ENCODE peak calls at places on chromosomes 5 and 9, in four cellular contexts. R, E, L and B are unnamed samples.

GRCh38 chr5:170081616-170082015 is 24.1 kb upstream of the FOXI1 start:
- DNase-seq in L (no peak), R (no peak), E (no peak), B (no peak)

GRCh38 chr9:27377811-27378345 is 80.9 kb upstream of the EQTN start:
- DNase-seq in L (peak), R (no peak), E (no peak), B (no peak)

GRCh38 chr5:125634242-125634835 is 788.9 kb upstream of the GRAMD2B start:
- DNase-seq in E (no peak), R (no peak), L (no peak), B (no peak)

GRCh38 chr9:6955251-6955921 is 197.6 kb downstream of the KDM4C start:
- DNase-seq in E (no peak), L (no peak), R (peak), B (no peak)

GRCh38 chr5:160064979-160065619 is 54.2 kb downstream of the PWWP2A start:
- DNase-seq in R (no peak), L (no peak), E (no peak), B (no peak)

GRCh38 chr9:121285835-121286687 is 18.1 kb downstream of the GSN start:
- DNase-seq in L (no peak), E (peak), R (no peak), B (no peak)

GRCh38 chr9:125631391-125632085 is 75.5 kb downstream of the MAPKAP1 start:
- DNase-seq in L (no peak), E (peak), R (peak), B (peak)

GRCh38 chr5:150846651-150847333 is 471 bp downstream of the IRGM start:
- DNase-seq in R (peak), E (peak), L (peak), B (peak)

GRCh38 chr9:83986765-83987401 is 6.3 kb downstream of the RMI1 start:
- DNase-seq in L (no peak), E (no peak), R (peak), B (no peak)

GRCh38 chr5:36708996-36709395 is 102.6 kb downstream of the SLC1A3 start:
- DNase-seq in R (no peak), L (no peak), E (no peak), B (no peak)

GRCh38 chr5:97838214-97838613 is 655.2 kb upstream of the RIOK2 start:
- DNase-seq in E (no peak), L (peak), R (no peak), B (no peak)

GRCh38 chr5:139369181-139369580 is 13.9 kb downstream of the SLC23A1 start:
- DNase-seq in R (no peak), L (no peak), E (no peak), B (no peak)

GRCh38 chr5:120535900-120536299 is 71.8 kb downstream of the PRR16 start:
- DNase-seq in R (no peak), L (no peak), E (no peak), B (no peak)

GRCh38 chr9:133713211-133713959 is 24.8 kb downstream of the SARDH start:
- DNase-seq in R (peak), L (no peak), E (no peak), B (no peak)

GRCh38 chr9:100595391-100596199 is 17.7 kb downstream of the CAVIN4 start:
- DNase-seq in R (peak), L (no peak), E (peak), B (peak)

DNA sequence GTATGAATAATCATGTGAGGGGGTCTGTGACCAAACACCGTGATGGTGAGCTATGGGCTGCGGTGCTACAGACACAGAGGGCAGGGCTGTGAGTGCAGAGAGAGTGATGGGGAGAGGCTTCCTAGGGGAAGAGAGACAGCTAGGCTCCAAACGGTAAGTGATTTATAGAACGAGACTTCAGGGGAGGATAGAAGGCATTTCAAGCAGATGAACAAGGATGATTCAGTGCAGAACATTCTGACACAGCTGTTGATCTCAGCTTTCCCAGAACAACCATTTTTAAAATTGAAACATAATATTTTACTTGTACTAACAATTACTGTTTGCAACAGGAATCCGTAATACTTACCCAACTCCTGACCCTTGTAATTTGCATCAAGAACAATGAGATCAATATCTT is 100.6 kb downstream of the GAS1 start:
- DNase-seq in R (no peak), E (no peak), L (no peak), B (no peak)
- TF ChIP-seq TARDBP in R (no peak), E (no peak), L (no peak), B (no peak)

DNA sequence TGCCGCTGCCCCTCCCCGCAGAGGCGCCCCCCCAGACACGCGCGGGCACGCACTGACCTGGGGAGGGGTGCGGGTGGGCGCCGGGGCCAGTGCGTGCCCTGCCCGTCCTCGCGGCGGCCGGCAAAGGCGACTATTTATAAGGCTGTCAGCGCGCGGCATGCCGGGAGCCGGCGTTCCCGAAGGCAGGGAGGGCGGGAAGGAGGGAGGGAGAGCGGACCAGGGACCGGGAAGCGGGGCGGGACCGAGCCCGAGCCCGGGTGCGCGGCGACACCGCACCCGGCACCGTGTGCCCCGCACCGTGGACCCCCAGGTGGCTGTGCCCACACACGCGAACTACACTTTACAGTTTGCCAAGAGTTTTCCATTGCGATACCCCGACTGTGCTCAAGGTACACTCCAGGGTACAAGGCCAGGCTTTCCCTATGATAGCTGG is at the start of gene AK1:
- DNase-seq in L (no peak), E (peak), R (no peak), B (peak)
- TF ChIP-seq TARDBP in L (no peak), E (no peak), R (peak), B (no peak)

GRCh38 chr5:169064093-169064492 is 236.8 kb downstream of the SLIT3 start:
- DNase-seq in R (no peak), E (no peak), L (no peak), B (no peak)
- TF ChIP-seq TARDBP in R (no peak), E (no peak), L (no peak), B (no peak)

GRCh38 chr5:132979367-132979935 is 16.0 kb upstream of the AFF4 start:
- DNase-seq in E (no peak), L (no peak), R (peak), B (no peak)

GRCh38 chr5:132979976-132980375 is 16.5 kb upstream of the AFF4 start:
- DNase-seq in R (no peak), E (no peak), L (no peak), B (no peak)

GRCh38 chr5:132971483-132972435 is 8.3 kb upstream of the AFF4 start:
- DNase-seq in R (no peak), L (no peak), E (peak), B (no peak)

GRCh38 chr5:132981288-132981687 is 17.9 kb upstream of the AFF4 start:
- DNase-seq in E (peak), R (no peak), L (no peak), B (no peak)

GRCh38 chr5:132976852-132977251 is 13.4 kb upstream of the AFF4 start:
- DNase-seq in R (no peak), E (no peak), L (no peak), B (no peak)
- TF ChIP-seq TARDBP in R (no peak), E (no peak), L (no peak), B (no peak)

DNA sequence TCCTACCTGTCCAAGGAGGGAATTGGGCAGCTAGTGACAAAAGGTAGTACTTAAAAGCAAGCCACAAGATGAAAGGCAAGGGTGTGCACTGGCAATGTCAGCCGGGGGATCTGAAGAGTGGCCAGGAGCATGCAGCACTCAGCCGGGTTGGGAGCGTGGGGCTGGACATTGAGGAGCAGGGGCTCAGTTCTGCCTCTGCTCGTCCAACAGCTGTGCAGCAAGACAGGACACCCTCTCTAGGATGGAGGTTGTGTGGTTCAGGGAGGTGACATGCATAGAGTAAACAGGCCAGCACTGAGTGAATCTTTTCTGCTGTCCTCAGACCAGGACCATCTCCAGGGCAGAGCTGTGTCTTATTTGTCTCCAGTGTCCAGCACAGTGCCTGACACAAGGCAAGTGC is 235.3 kb downstream of the CRB2 start:
- DNase-seq in L (no peak), R (no peak), E (no peak), B (no peak)
- TF ChIP-seq TARDBP in L (no peak), R (no peak), E (no peak), B (no peak)

GRCh38 chr5:173228639-173229380 is 6.2 kb downstream of the NKX2-5 start:
- DNase-seq in E (no peak), R (no peak), L (no peak), B (no peak)
- TF ChIP-seq TARDBP in E (no peak), R (no peak), L (no peak), B (no peak)